ENCODE peak calls at places on chromosomes 2 and 18, in four cellular contexts. R is HCT116, I is GM10248, C is endothelial cell. J is an unnamed sample.

GRCh38 chr2:180604077-180604476 is 376.3 kb upstream of the UBE2E3 start:
- DNase-seq in R (peak; percentile 6), I (peak; percentile 6), C (peak; percentile 22), J (no peak)

GRCh38 chr2:142112648-142113278 is 18.1 kb downstream of the LRP1B start:
- DNase-seq in R (peak; percentile 41), I (no peak), C (no peak), J (no peak)

GRCh38 chr2:230871361-230872150 is 6.8 kb downstream of the ITM2C start:
- DNase-seq in R (no peak), I (no peak), C (no peak), J (no peak)

GRCh38 chr2:215899111-215900074 is 114.0 kb downstream of the MREG start:
- DNase-seq in R (no peak), I (no peak), C (no peak), J (no peak)

GRCh38 chr2:157761520-157761919 is 114.6 kb downstream of the ACVR1 start:
- DNase-seq in R (no peak), I (no peak), C (no peak), J (no peak)

GRCh38 chr2:102664439-102665042 is 45.2 kb downstream of the SLC9A2 start:
- DNase-seq in R (peak; percentile 87), I (peak; percentile 45), C (no peak), J (no peak)

GRCh38 chr2:168403736-168404135 is 52.3 kb upstream of the CERS6 start:
- DNase-seq in R (no peak), I (no peak), C (no peak), J (no peak)

GRCh38 chr2:168538133-168538532 is 82.1 kb downstream of the CERS6 start:
- DNase-seq in R (no peak), I (no peak), C (no peak), J (no peak)

GRCh38 chr2:134718095-134718955 is 475 bp downstream of the TMEM163 start:
- DNase-seq in R (no peak), I (peak; percentile 46), C (peak; percentile 40), J (no peak)

GRCh38 chr18:60044290-60045006 is 144.7 kb downstream of the PMAIP1 start:
- DNase-seq in R (no peak), I (no peak), C (no peak), J (no peak)

GRCh38 chr2:232372231-232373208 is 6.0 kb upstream of the ALPP start:
- DNase-seq in R (no peak), I (no peak), C (no peak), J (no peak)

DNA sequence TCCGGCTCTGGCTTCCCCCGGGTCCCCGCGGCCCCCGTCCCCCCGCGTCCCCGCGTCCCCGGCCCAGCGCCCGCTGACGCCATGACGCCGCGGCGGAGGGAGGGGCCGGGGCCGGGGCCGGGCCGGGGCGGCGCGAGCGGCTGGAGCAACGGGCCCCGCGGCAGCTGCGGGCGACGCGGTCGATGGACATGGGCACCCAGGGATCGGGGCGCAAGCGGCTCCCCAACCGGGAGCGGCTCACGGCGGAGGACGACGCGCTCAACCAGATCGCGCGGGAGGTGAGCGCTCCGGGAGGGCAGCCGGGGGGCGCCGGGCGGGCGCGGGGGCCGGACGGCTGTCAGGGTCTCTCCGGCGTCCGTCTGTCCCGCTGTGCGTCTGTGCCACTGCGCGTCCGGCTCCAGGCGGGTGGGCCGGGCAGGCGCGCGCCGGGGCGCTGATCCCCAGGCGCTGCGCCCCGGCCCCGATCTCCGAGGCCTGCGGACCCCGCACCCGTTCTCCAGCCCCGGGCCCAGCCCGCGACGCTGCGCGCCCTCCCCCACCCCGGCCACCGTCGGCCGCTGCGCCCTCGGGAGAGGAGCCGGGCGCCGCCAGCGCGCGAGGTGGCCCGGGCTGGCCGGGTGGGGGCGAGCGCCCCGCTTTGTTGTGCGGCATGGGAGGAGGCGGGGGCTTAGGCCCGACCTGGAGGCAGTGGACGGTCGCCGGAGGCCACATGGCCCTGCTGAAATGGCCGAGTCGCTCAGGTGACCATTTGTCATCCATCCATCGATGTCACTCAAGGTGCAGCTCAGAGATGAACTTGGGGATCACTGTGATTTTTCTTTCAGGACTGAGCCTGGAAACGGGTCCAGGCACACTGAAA is at the start of gene LRRFIP1:
- DNase-seq in R (no peak), I (no peak), C (peak; percentile 29), J (peak; percentile 76)
- TF ChIP-seq CTCF in R (no peak), I (no peak), C (no peak), J (no peak)

DNA sequence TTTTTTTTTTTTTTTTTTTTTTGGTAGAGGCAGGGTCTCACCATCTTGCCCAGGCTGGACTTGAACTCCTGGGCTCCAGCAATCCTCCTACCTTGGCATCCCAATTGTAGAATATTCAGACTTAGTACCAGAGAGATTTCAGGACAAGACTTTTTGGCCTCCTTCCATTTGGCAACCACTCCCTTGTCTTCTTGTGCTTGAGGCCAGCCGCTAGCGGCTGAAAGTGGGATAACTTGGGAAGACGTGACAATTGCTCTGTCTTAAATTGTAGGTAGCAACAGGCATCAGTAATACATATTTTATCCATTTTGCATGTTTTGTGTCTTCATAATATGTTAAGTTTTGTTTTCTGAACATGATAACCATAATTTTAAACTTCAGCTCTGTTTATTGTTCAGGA is 53.3 kb upstream of the TTN start:
- DNase-seq in R (no peak), I (no peak), C (no peak), J (no peak)
- TF ChIP-seq CTCF in R (no peak), I (no peak), C (no peak), J (no peak)

GRCh38 chr2:135936524-135936923 is 48.9 kb downstream of the DARS1 start:
- DNase-seq in R (no peak), I (no peak), C (no peak), J (no peak)
- TF ChIP-seq CTCF in R (no peak), I (no peak), C (no peak), J (no peak)

GRCh38 chr2:54161660-54162059 is 46.2 kb downstream of the ACYP2 start:
- DNase-seq in R (no peak), I (no peak), C (no peak), J (no peak)
- TF ChIP-seq CTCF in R (no peak), I (no peak), C (no peak), J (no peak)

GRCh38 chr2:170404846-170405245 is 226.9 kb downstream of the MYO3B start:
- DNase-seq in R (no peak), I (peak; percentile 26), C (no peak), J (no peak)

GRCh38 chr2:170396799-170397459 is 219.0 kb downstream of the MYO3B start:
- DNase-seq in R (no peak), I (no peak), C (no peak), J (no peak)

GRCh38 chr2:170405326-170405725 is 227.4 kb downstream of the MYO3B start:
- DNase-seq in R (no peak), I (no peak), C (no peak), J (no peak)

DNA sequence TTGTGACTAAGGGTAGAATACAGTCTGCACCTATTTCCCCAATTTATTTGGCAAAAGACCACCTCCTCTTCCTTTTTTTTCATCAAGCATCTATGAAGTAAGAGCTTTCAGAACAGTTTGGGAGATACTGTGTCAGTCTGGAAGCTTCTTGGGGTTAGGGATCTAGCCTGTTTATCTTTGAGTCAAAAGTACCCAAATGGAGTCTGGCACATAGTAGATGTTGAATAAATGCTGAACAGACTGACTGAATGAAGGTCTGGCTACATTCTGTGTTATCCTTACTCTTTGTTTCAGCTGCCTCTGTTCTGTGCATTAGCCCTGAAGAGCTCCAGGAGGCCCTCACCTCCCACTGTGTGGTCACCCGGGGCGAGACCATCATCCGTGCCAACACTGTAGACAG is 223.2 kb downstream of the MYO3B start:
- DNase-seq in R (no peak), I (no peak), C (no peak), J (no peak)
- TF ChIP-seq CTCF in R (no peak), I (no peak), C (no peak), J (no peak)

GRCh38 chr2:44772131-44772530 is 169.4 kb upstream of the SIX3 start:
- DNase-seq in R (no peak), I (no peak), C (no peak), J (no peak)

GRCh38 chr2:44768438-44769236 is 172.9 kb upstream of the SIX3 start:
- DNase-seq in R (no peak), I (no peak), C (peak; percentile 9), J (no peak)

GRCh38 chr2:44771510-44771909 is 170.0 kb upstream of the SIX3 start:
- DNase-seq in R (no peak), I (no peak), C (no peak), J (no peak)

GRCh38 chr2:44769349-44770005 is 172.0 kb upstream of the SIX3 start:
- DNase-seq in R (no peak), I (no peak), C (no peak), J (no peak)

GRCh38 chr2:44770221-44771187 is 171.0 kb upstream of the SIX3 start:
- DNase-seq in R (no peak), I (peak; percentile 23), C (peak; percentile 24), J (no peak)
- TF ChIP-seq CTCF in R (no peak), I (no peak), C (no peak), J (peak; percentile 40)